ENCODE peak calls at places on chromosomes 5 and 9, in five cellular contexts. S is IMR-90, X is hepatocyte, H is trophoblast cell, V is GM23248. W is an unnamed sample.

GRCh38 chr5:61652916-61653315 is 320.9 kb downstream of the ZSWIM6 start:
- DNase-seq in S (no peak), X (no peak), H (no peak), V (no peak), W (no peak)

GRCh38 chr5:151880304-151880703 is 44.3 kb downstream of the GLRA1 start:
- DNase-seq in S (no peak), X (no peak), H (no peak), V (no peak), W (no peak)

GRCh38 chr5:130286971-130287370 is 382.7 kb downstream of the CHSY3 start:
- DNase-seq in S (no peak), X (no peak), H (no peak), V (no peak), W (no peak)

GRCh38 chr5:9789818-9790217 is 159.7 kb upstream of the TAS2R1 start:
- DNase-seq in S (no peak), X (no peak), H (no peak), V (no peak), W (no peak)

GRCh38 chr9:136754059-136754572 is 3.9 kb downstream of the LCN8 start:
- DNase-seq in S (no peak), X (no peak), H (no peak), V (no peak), W (no peak)

GRCh38 chr9:89617978-89618377 is 13.2 kb downstream of the GADD45G start:
- DNase-seq in S (no peak), X (no peak), H (no peak), V (no peak), W (no peak)

GRCh38 chr5:39211773-39212172 is 7.6 kb downstream of the FYB1 start:
- DNase-seq in S (no peak), X (no peak), H (no peak), V (no peak), W (no peak)

GRCh38 chr5:127950707-127951356 is 132.7 kb upstream of the SLC12A2 start:
- DNase-seq in S (peak), X (peak), H (peak), V (no peak), W (no peak)

GRCh38 chr5:17833336-17833735 is 199.1 kb downstream of the TAF11L14 start:
- DNase-seq in S (peak), X (no peak), H (no peak), V (no peak), W (no peak)

GRCh38 chr5:148996270-148996669 is 66.6 kb downstream of the SH3TC2 start:
- DNase-seq in S (peak), X (no peak), H (no peak), V (no peak), W (no peak)

GRCh38 chr5:32027717-32028321 is 146.3 kb downstream of the GOLPH3 start:
- DNase-seq in S (peak), X (peak), H (peak), V (peak), W (peak)

GRCh38 chr9:80061096-80061495 is 489.3 kb downstream of the TLE4 start:
- DNase-seq in S (peak), X (no peak), H (no peak), V (peak), W (no peak)

GRCh38 chr9:99964336-99964735 is 57.9 kb downstream of the STX17 start:
- DNase-seq in S (peak), X (no peak), H (no peak), V (peak), W (no peak)

GRCh38 chr9:124813496-124814177 is 36.7 kb downstream of the OLFML2A start:
- DNase-seq in S (no peak), X (no peak), H (no peak), V (no peak), W (peak)

GRCh38 chr9:130681769-130682489 is 11.7 kb upstream of the EXOSC2 start:
- DNase-seq in S (no peak), X (no peak), H (no peak), V (no peak), W (no peak)

GRCh38 chr5:111197523-111197922 is 26.7 kb upstream of the CAMK4 start:
- DNase-seq in S (no peak), X (peak), H (no peak), V (peak), W (no peak)

GRCh38 chr5:168793844-168794837 is 215.0 kb upstream of the PANK3 start:
- DNase-seq in S (peak), X (peak), H (peak), V (peak), W (peak)

GRCh38 chr5:176535101-176535654 is 2.0 kb downstream of the RNF44 start:
- DNase-seq in S (peak), X (no peak), H (no peak), V (peak), W (no peak)

GRCh38 chr5:114363837-114364236 is 2.0 kb downstream of the KCNN2 start:
- DNase-seq in S (no peak), X (no peak), H (no peak), V (no peak), W (no peak)

GRCh38 chr5:150066436-150066835 is 19.9 kb downstream of the CSF1R start:
- DNase-seq in S (no peak), X (no peak), H (no peak), V (no peak), W (no peak)
- H2AFZ ChIP-seq in S (peak), X (no peak), H (no peak), V (peak), W (no peak)

DNA sequence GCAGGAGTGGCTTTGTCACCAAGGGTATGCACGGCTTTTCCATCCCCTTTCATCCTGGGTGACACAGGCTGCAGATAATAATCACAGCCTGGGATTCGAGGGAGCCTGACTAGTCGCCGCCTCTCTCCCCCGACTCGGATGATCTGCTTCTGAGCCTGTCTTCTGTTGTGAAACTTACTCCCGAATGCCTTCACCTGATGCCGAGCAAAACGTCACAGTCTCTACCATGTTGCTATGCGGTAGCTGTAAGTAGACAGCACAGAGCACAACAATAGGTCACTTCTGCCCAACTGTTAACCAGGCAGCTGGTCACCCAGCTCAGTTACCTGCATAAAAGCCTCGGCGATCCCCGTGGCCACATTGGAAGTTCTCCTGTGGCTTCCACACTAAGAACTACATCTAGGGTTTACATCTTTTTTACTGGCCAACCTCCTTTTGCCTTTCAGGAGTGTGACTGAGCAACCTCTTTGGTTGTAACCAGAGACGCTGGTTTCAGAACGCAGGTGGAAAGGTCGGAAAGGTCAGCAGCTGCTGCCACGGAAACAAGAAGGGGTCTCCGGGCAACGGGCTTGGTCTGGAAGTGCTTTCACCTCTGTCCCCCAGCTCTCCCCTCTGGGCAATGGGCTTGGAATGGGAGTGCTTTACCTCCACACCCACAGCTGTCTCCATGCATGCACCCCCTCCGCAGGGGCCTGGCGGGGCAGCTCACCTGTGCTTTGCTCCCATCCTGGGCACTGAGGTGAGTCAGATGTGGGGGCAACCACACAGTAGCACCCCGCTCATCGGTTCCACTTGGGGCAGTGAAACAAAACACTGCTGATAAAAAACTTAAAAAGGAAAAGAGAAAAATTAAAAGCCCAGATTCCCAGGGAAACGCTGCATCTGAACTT is 7.6 kb upstream of the PPP1R26 start:
- DNase-seq in S (peak), X (no peak), H (peak), V (no peak), W (no peak)
- H2AFZ ChIP-seq in S (peak), X (no peak), H (no peak), V (no peak), W (no peak)

GRCh38 chr5:158010831-158011230 is 151.9 kb upstream of the CLINT1 start:
- DNase-seq in S (no peak), X (no peak), H (peak), V (no peak), W (no peak)

GRCh38 chr5:158014367-158014766 is 155.4 kb upstream of the CLINT1 start:
- DNase-seq in S (no peak), X (no peak), H (peak), V (peak), W (no peak)

GRCh38 chr5:158011420-158011819 is 152.5 kb upstream of the CLINT1 start:
- DNase-seq in S (no peak), X (no peak), H (no peak), V (no peak), W (no peak)

GRCh38 chr5:158013939-158014338 is 155.0 kb upstream of the CLINT1 start:
- DNase-seq in S (peak), X (peak), H (peak), V (peak), W (peak)

DNA sequence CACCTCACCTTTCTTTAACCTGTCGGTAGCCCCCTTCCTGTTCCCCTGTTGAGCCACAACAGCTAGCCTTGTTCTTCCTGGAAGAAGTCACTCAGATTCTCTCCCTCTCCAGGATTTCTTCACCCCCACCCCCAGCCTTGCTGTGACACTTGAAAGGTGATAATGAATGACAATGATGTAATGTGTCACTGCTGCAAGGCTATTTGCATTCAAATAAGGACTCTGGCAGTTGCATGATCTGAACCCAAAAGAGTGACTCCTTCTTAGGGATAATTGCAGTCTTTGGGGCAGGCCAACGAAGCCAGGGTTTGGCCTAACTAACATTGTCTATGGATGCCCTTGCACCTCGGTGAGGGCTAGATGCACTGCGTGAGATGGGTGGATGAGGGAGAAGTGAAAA is 154.4 kb upstream of the CLINT1 start:
- DNase-seq in S (no peak), X (no peak), H (no peak), V (no peak), W (no peak)
- H2AFZ ChIP-seq in S (no peak), X (no peak), H (no peak), V (no peak), W (no peak)

GRCh38 chr9:138102246-138103051 is 224.9 kb downstream of the CACNA1B start:
- DNase-seq in S (no peak), X (no peak), H (no peak), V (no peak), W (no peak)
- H2AFZ ChIP-seq in S (no peak), X (no peak), H (no peak), V (no peak), W (no peak)

GRCh38 chr5:79069488-79070001 is at the start of the genes BHMT2 and DMGDH:
- DNase-seq in S (peak), X (no peak), H (peak), V (peak), W (no peak)
- H2AFZ ChIP-seq in S (peak), X (no peak), H (no peak), V (peak), W (peak)

GRCh38 chr5:150765789-150766149 is 7.0 kb upstream of the DCTN4 start:
- DNase-seq in S (no peak), X (no peak), H (no peak), V (no peak), W (no peak)

GRCh38 chr5:150764530-150764929 is 5.7 kb upstream of the DCTN4 start:
- DNase-seq in S (no peak), X (no peak), H (no peak), V (no peak), W (no peak)

GRCh38 chr5:150765019-150765788 is 6.4 kb upstream of the DCTN4 start:
- DNase-seq in S (no peak), X (no peak), H (no peak), V (no peak), W (no peak)

GRCh38 chr5:150762216-150762615 is 3.4 kb upstream of the DCTN4 start:
- DNase-seq in S (no peak), X (no peak), H (peak), V (peak), W (no peak)

GRCh38 chr5:150763023-150763793 is 4.4 kb upstream of the DCTN4 start:
- DNase-seq in S (peak), X (peak), H (peak), V (peak), W (peak)
- H2AFZ ChIP-seq in S (no peak), X (no peak), H (no peak), V (peak), W (peak)

DNA sequence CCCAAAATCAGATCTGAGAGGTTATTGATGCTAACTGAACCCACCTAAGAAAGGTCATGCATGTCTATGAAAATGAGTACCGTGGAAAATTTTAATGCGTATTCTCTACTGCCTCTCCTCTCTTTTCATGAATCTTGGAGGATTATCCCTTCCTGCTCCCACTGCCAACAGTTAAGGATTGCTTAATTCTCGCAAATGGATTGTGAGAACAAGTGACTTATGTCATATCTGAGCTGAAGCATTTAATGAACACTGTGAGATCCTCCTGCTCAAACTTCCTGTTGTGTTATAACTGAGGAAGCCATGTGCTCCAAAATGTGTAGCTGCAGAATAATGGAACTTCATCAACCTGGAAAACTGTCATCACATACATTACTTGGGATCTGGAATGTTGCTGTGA is 618.0 kb upstream of the CDH18 start:
- DNase-seq in S (no peak), X (no peak), H (no peak), V (no peak), W (no peak)
- H2AFZ ChIP-seq in S (no peak), X (no peak), H (no peak), V (no peak), W (peak)

GRCh38 chr9:87372401-87372851 is 125.2 kb upstream of the DAPK1 start:
- DNase-seq in S (no peak), X (peak), H (peak), V (no peak), W (no peak)

GRCh38 chr9:87371801-87372374 is 125.8 kb upstream of the DAPK1 start:
- DNase-seq in S (no peak), X (no peak), H (no peak), V (no peak), W (no peak)

GRCh38 chr9:87375397-87376073 is 122.1 kb upstream of the DAPK1 start:
- DNase-seq in S (no peak), X (no peak), H (peak), V (peak), W (peak)

DNA sequence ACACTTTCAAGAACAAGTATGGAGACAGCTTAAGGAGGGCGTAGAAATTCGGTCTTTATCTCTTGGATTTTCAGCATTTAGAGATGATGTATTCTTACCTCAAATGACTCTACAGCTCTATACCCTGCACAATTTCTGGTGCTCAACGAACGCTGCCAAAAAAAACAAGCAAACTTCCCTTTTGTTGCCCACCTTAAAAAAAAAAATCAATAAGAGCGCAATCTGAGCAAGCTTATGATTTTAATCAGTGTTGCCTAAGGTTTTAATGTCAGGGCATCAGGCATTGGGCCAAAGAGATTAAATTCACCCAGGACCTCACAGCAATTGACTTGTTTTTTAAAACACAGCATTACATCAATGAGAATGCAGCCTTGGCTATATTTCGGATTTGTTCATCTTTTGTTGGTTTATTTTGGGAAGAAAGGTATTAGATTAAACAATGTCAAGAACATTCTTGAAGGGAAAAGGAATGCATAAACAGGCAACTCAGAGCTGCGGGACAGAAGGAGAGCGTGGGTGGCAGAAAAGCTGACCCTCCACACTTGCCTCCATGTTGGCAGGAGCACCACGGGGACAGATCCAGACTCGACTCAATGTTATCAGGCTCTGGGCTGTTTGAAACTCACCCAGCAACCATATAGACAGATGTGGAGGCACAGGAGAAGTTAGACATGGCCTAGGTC is 127.5 kb upstream of the DAPK1 start:
- DNase-seq in S (no peak), X (no peak), H (no peak), V (no peak), W (no peak)
- H2AFZ ChIP-seq in S (no peak), X (no peak), H (no peak), V (no peak), W (peak)

DNA sequence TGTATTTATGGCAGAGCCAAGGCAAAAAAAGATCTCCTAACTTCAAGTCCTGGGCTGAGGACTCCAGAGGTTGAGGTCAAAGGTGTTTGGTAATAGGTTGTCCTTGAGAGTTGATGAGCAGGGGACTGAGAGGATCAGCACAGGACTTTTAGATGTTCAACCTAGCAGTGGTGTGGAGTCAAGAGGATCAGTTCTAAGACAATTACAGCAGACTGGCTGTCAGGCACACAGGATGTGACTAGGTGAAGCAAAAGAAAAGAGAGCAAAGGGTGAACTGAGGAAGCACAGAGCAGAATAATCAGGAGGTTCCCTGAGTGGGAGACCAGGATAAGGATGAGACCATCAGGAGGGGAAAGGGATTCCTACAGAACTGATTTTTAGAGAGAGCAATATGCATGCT is 10.9 kb downstream of the GZMA start:
- DNase-seq in S (no peak), X (no peak), H (no peak), V (no peak), W (no peak)
- H2AFZ ChIP-seq in S (no peak), X (no peak), H (no peak), V (no peak), W (no peak)

GRCh38 chr5:134524219-134524825 is 1.1 kb upstream of the JADE2 start:
- DNase-seq in S (peak), X (peak), H (peak), V (peak), W (peak)
- H2AFZ ChIP-seq in S (peak), X (peak), H (peak), V (peak), W (peak)

W was measured in mammary epithelial cell.